ENCODE peak calls at places on chromosomes 4 and X, in ten cellular contexts. One of them, this sample, is unnamed.

GRCh38 chr4:108170729-108171540 is 2.2 kb upstream of the LEF1 start:
- DNase-seq in DMS153: no peak
- DNase-seq in AG08396: no peak
- DNase-seq in stimulated activated CD4-positive, alpha-beta T cell treated with anti-CD3 and anti-CD28 coated beads, Interleukin-15, amount 100 ng/mL, for 24 hours: no peak
- DNase-seq in tibial artery: no peak
- DNase-seq in KG1: peak; percentile 58
- DNase-seq in cardiac fibroblast: no peak
- DNase-seq in chondrocyte: no peak
- DNase-seq in MCF 10A: no peak
- DNase-seq in hepatocyte: no peak
- DNase-seq in this sample: no peak

GRCh38 chr4:26789208-26789607 is 71.4 kb upstream of the STIM2 start:
- DNase-seq in stimulated activated CD4-positive, alpha-beta T cell treated with anti-CD3 and anti-CD28 coated beads, Interleukin-15, amount 100 ng/mL, for 24 hours: no peak
- DNase-seq in cardiac fibroblast: no peak
- DNase-seq in DMS153: no peak
- DNase-seq in chondrocyte: no peak
- DNase-seq in AG08396: no peak
- DNase-seq in MCF 10A: no peak
- DNase-seq in tibial artery: no peak
- DNase-seq in KG1: no peak
- DNase-seq in hepatocyte: no peak
- DNase-seq in this sample: no peak

GRCh38 chrX:49901068-49901467 is 21.3 kb upstream of the CLCN5 start:
- DNase-seq in AG08396: no peak
- DNase-seq in hepatocyte: no peak
- DNase-seq in stimulated activated CD4-positive, alpha-beta T cell treated with anti-CD3 and anti-CD28 coated beads, Interleukin-15, amount 100 ng/mL, for 24 hours: no peak
- DNase-seq in tibial artery: no peak
- DNase-seq in MCF 10A: no peak
- DNase-seq in chondrocyte: no peak
- DNase-seq in cardiac fibroblast: no peak
- DNase-seq in KG1: no peak
- DNase-seq in DMS153: no peak
- DNase-seq in this sample: no peak

GRCh38 chrX:125193921-125194320 is 125.8 kb upstream of the TEX13C start:
- DNase-seq in AG08396: no peak
- DNase-seq in DMS153: no peak
- DNase-seq in KG1: no peak
- DNase-seq in tibial artery: no peak
- DNase-seq in hepatocyte: no peak
- DNase-seq in stimulated activated CD4-positive, alpha-beta T cell treated with anti-CD3 and anti-CD28 coated beads, Interleukin-15, amount 100 ng/mL, for 24 hours: no peak
- DNase-seq in MCF 10A: no peak
- DNase-seq in chondrocyte: no peak
- DNase-seq in cardiac fibroblast: no peak
- DNase-seq in this sample: no peak

GRCh38 chr4:2082118-2082517 is 23.0 kb downstream of the NAT8L start:
- DNase-seq in tibial artery: no peak
- DNase-seq in hepatocyte: no peak
- DNase-seq in KG1: no peak
- DNase-seq in MCF 10A: no peak
- DNase-seq in DMS153: no peak
- DNase-seq in AG08396: no peak
- DNase-seq in cardiac fibroblast: no peak
- DNase-seq in stimulated activated CD4-positive, alpha-beta T cell treated with anti-CD3 and anti-CD28 coated beads, Interleukin-15, amount 100 ng/mL, for 24 hours: no peak
- DNase-seq in chondrocyte: peak; percentile 50
- DNase-seq in this sample: no peak

GRCh38 chr4:68445111-68445510 is 2.2 kb upstream of the TMPRSS11E start:
- DNase-seq in cardiac fibroblast: peak; percentile 6
- DNase-seq in stimulated activated CD4-positive, alpha-beta T cell treated with anti-CD3 and anti-CD28 coated beads, Interleukin-15, amount 100 ng/mL, for 24 hours: no peak
- DNase-seq in hepatocyte: no peak
- DNase-seq in AG08396: no peak
- DNase-seq in MCF 10A: no peak
- DNase-seq in chondrocyte: no peak
- DNase-seq in DMS153: no peak
- DNase-seq in tibial artery: no peak
- DNase-seq in KG1: no peak
- DNase-seq in this sample: no peak

GRCh38 chr4:39451423-39452023 is 7.2 kb downstream of the RPL9 start:
- DNase-seq in tibial artery: no peak
- DNase-seq in MCF 10A: no peak
- DNase-seq in AG08396: no peak
- DNase-seq in stimulated activated CD4-positive, alpha-beta T cell treated with anti-CD3 and anti-CD28 coated beads, Interleukin-15, amount 100 ng/mL, for 24 hours: peak; percentile 19
- DNase-seq in chondrocyte: no peak
- DNase-seq in hepatocyte: no peak
- DNase-seq in DMS153: no peak
- DNase-seq in cardiac fibroblast: no peak
- DNase-seq in KG1: no peak
- DNase-seq in this sample: no peak

GRCh38 chrX:44874481-44875184 is 1.6 kb downstream of the KDM6A start:
- DNase-seq in hepatocyte: peak; percentile 32
- DNase-seq in stimulated activated CD4-positive, alpha-beta T cell treated with anti-CD3 and anti-CD28 coated beads, Interleukin-15, amount 100 ng/mL, for 24 hours: peak; percentile 48
- DNase-seq in AG08396: peak; percentile 69
- DNase-seq in chondrocyte: no peak
- DNase-seq in tibial artery: peak; percentile 19
- DNase-seq in DMS153: no peak
- DNase-seq in cardiac fibroblast: peak; percentile 29
- DNase-seq in KG1: peak; percentile 20
- DNase-seq in MCF 10A: peak; percentile 53
- DNase-seq in this sample: no peak

GRCh38 chr4:20368926-20369325 is 117.2 kb downstream of the SLIT2 start:
- DNase-seq in hepatocyte: no peak
- DNase-seq in chondrocyte: no peak
- DNase-seq in tibial artery: no peak
- DNase-seq in KG1: no peak
- DNase-seq in DMS153: no peak
- DNase-seq in AG08396: peak; percentile 10
- DNase-seq in MCF 10A: no peak
- DNase-seq in stimulated activated CD4-positive, alpha-beta T cell treated with anti-CD3 and anti-CD28 coated beads, Interleukin-15, amount 100 ng/mL, for 24 hours: no peak
- DNase-seq in cardiac fibroblast: peak; percentile 28
- DNase-seq in this sample: no peak

GRCh38 chr4:103137446-103137827 is 37.8 kb upstream of the BDH2 start:
- DNase-seq in stimulated activated CD4-positive, alpha-beta T cell treated with anti-CD3 and anti-CD28 coated beads, Interleukin-15, amount 100 ng/mL, for 24 hours: no peak
- DNase-seq in tibial artery: no peak
- DNase-seq in AG08396: peak; percentile 2
- DNase-seq in chondrocyte: no peak
- DNase-seq in KG1: no peak
- DNase-seq in cardiac fibroblast: no peak
- DNase-seq in DMS153: no peak
- DNase-seq in MCF 10A: no peak
- DNase-seq in hepatocyte: no peak
- DNase-seq in this sample: no peak

GRCh38 chr4:183404016-183404415 is 40.4 kb upstream of the CDKN2AIP start:
- DNase-seq in chondrocyte: peak; percentile 63
- DNase-seq in DMS153: no peak
- DNase-seq in hepatocyte: no peak
- DNase-seq in KG1: no peak
- DNase-seq in stimulated activated CD4-positive, alpha-beta T cell treated with anti-CD3 and anti-CD28 coated beads, Interleukin-15, amount 100 ng/mL, for 24 hours: no peak
- DNase-seq in AG08396: no peak
- DNase-seq in cardiac fibroblast: no peak
- DNase-seq in MCF 10A: no peak
- DNase-seq in tibial artery: no peak
- DNase-seq in this sample: no peak

GRCh38 chrX:133415276-133416105 is at the start of gene GPC4:
- DNase-seq in tibial artery: peak; percentile 52
- DNase-seq in cardiac fibroblast: peak; percentile 23
- DNase-seq in chondrocyte: peak; percentile 93
- DNase-seq in hepatocyte: peak; percentile 67
- DNase-seq in AG08396: peak; percentile 79
- DNase-seq in MCF 10A: peak; percentile 53
- DNase-seq in KG1: no peak
- DNase-seq in stimulated activated CD4-positive, alpha-beta T cell treated with anti-CD3 and anti-CD28 coated beads, Interleukin-15, amount 100 ng/mL, for 24 hours: peak; percentile 4
- DNase-seq in DMS153: no peak
- DNase-seq in this sample: no peak

GRCh38 chrX:1750267-1750666 is 135.4 kb downstream of the ASMT start:
- DNase-seq in tibial artery: no peak
- DNase-seq in DMS153: no peak
- DNase-seq in AG08396: no peak
- DNase-seq in MCF 10A: no peak
- DNase-seq in KG1: no peak
- DNase-seq in cardiac fibroblast: no peak
- DNase-seq in hepatocyte: no peak
- DNase-seq in stimulated activated CD4-positive, alpha-beta T cell treated with anti-CD3 and anti-CD28 coated beads, Interleukin-15, amount 100 ng/mL, for 24 hours: no peak
- DNase-seq in chondrocyte: no peak
- DNase-seq in this sample: no peak

GRCh38 chr4:183435803-183436202 is 8.6 kb upstream of the CDKN2AIP start:
- DNase-seq in DMS153: no peak
- DNase-seq in MCF 10A: no peak
- DNase-seq in cardiac fibroblast: no peak
- DNase-seq in stimulated activated CD4-positive, alpha-beta T cell treated with anti-CD3 and anti-CD28 coated beads, Interleukin-15, amount 100 ng/mL, for 24 hours: no peak
- DNase-seq in AG08396: no peak
- DNase-seq in hepatocyte: no peak
- DNase-seq in tibial artery: no peak
- DNase-seq in chondrocyte: no peak
- DNase-seq in KG1: no peak
- DNase-seq in this sample: no peak

GRCh38 chr4:8115203-8115520 is 43.5 kb downstream of the ABLIM2 start:
- DNase-seq in chondrocyte: peak; percentile 44
- DNase-seq in MCF 10A: no peak
- DNase-seq in stimulated activated CD4-positive, alpha-beta T cell treated with anti-CD3 and anti-CD28 coated beads, Interleukin-15, amount 100 ng/mL, for 24 hours: no peak
- DNase-seq in AG08396: no peak
- DNase-seq in tibial artery: no peak
- DNase-seq in KG1: no peak
- DNase-seq in hepatocyte: no peak
- DNase-seq in DMS153: no peak
- DNase-seq in cardiac fibroblast: no peak
- DNase-seq in this sample: no peak

GRCh38 chrX:53594354-53594753 is 92.2 kb downstream of the HUWE1 start:
- DNase-seq in KG1: no peak
- DNase-seq in hepatocyte: no peak
- DNase-seq in stimulated activated CD4-positive, alpha-beta T cell treated with anti-CD3 and anti-CD28 coated beads, Interleukin-15, amount 100 ng/mL, for 24 hours: no peak
- DNase-seq in tibial artery: no peak
- DNase-seq in MCF 10A: no peak
- DNase-seq in chondrocyte: no peak
- DNase-seq in DMS153: no peak
- DNase-seq in AG08396: peak; percentile 19
- DNase-seq in cardiac fibroblast: peak; percentile 31
- DNase-seq in this sample: no peak

GRCh38 chr4:7343950-7344349 is 90.8 kb downstream of the PSAPL1 start:
- DNase-seq in hepatocyte: no peak
- DNase-seq in DMS153: no peak
- DNase-seq in MCF 10A: peak; percentile 17
- DNase-seq in stimulated activated CD4-positive, alpha-beta T cell treated with anti-CD3 and anti-CD28 coated beads, Interleukin-15, amount 100 ng/mL, for 24 hours: no peak
- DNase-seq in KG1: no peak
- DNase-seq in AG08396: no peak
- DNase-seq in cardiac fibroblast: no peak
- DNase-seq in chondrocyte: peak; percentile 64
- DNase-seq in tibial artery: no peak
- DNase-seq in this sample: no peak

GRCh38 chrX:111123606-111124179 is 27.7 kb downstream of the PAK3 start:
- DNase-seq in tibial artery: no peak
- DNase-seq in DMS153: no peak
- DNase-seq in MCF 10A: no peak
- DNase-seq in KG1: no peak
- DNase-seq in hepatocyte: no peak
- DNase-seq in stimulated activated CD4-positive, alpha-beta T cell treated with anti-CD3 and anti-CD28 coated beads, Interleukin-15, amount 100 ng/mL, for 24 hours: no peak
- DNase-seq in AG08396: no peak
- DNase-seq in cardiac fibroblast: no peak
- DNase-seq in chondrocyte: no peak
- DNase-seq in this sample: no peak

GRCh38 chr4:41339812-41340809 is 83.4 kb downstream of the UCHL1 start:
- DNase-seq in MCF 10A: no peak
- DNase-seq in AG08396: peak; percentile 36
- DNase-seq in hepatocyte: peak; percentile 77
- DNase-seq in DMS153: no peak
- DNase-seq in stimulated activated CD4-positive, alpha-beta T cell treated with anti-CD3 and anti-CD28 coated beads, Interleukin-15, amount 100 ng/mL, for 24 hours: no peak
- DNase-seq in tibial artery: no peak
- DNase-seq in cardiac fibroblast: peak; percentile 60
- DNase-seq in KG1: no peak
- DNase-seq in chondrocyte: no peak
- DNase-seq in this sample: no peak

GRCh38 chr4:128163177-128164117 is 102.3 kb downstream of the LARP1B start:
- DNase-seq in cardiac fibroblast: peak; percentile 62
- DNase-seq in stimulated activated CD4-positive, alpha-beta T cell treated with anti-CD3 and anti-CD28 coated beads, Interleukin-15, amount 100 ng/mL, for 24 hours: no peak
- DNase-seq in AG08396: peak; percentile 30
- DNase-seq in KG1: no peak
- DNase-seq in MCF 10A: peak; percentile 56
- DNase-seq in DMS153: no peak
- DNase-seq in hepatocyte: peak; percentile 8
- DNase-seq in chondrocyte: no peak
- DNase-seq in tibial artery: no peak
- DNase-seq in this sample: no peak

GRCh38 chrX:133958997-133959688 is 26.3 kb downstream of the GPC3 start:
- DNase-seq in AG08396: no peak
- DNase-seq in DMS153: no peak
- DNase-seq in cardiac fibroblast: peak; percentile 27
- DNase-seq in tibial artery: no peak
- DNase-seq in MCF 10A: peak; percentile 4
- DNase-seq in hepatocyte: no peak
- DNase-seq in stimulated activated CD4-positive, alpha-beta T cell treated with anti-CD3 and anti-CD28 coated beads, Interleukin-15, amount 100 ng/mL, for 24 hours: no peak
- DNase-seq in chondrocyte: no peak
- DNase-seq in KG1: no peak
- DNase-seq in this sample: no peak

GRCh38 chrX:15398874-15399273 is 14.7 kb upstream of the VEGFD start:
- DNase-seq in chondrocyte: no peak
- DNase-seq in stimulated activated CD4-positive, alpha-beta T cell treated with anti-CD3 and anti-CD28 coated beads, Interleukin-15, amount 100 ng/mL, for 24 hours: no peak
- DNase-seq in KG1: no peak
- DNase-seq in DMS153: no peak
- DNase-seq in tibial artery: no peak
- DNase-seq in cardiac fibroblast: no peak
- DNase-seq in MCF 10A: no peak
- DNase-seq in hepatocyte: no peak
- DNase-seq in AG08396: no peak
- DNase-seq in this sample: no peak

GRCh38 chr4:31100551-31100950 is 380.4 kb downstream of the PCDH7 start:
- DNase-seq in AG08396: no peak
- DNase-seq in KG1: no peak
- DNase-seq in tibial artery: no peak
- DNase-seq in chondrocyte: no peak
- DNase-seq in MCF 10A: no peak
- DNase-seq in DMS153: no peak
- DNase-seq in stimulated activated CD4-positive, alpha-beta T cell treated with anti-CD3 and anti-CD28 coated beads, Interleukin-15, amount 100 ng/mL, for 24 hours: no peak
- DNase-seq in hepatocyte: no peak
- DNase-seq in cardiac fibroblast: peak; percentile 20
- DNase-seq in this sample: no peak

GRCh38 chr4:84966382-84967291 is at the start of gene WDFY3:
- DNase-seq in MCF 10A: peak; percentile 93
- DNase-seq in AG08396: peak; percentile 92
- DNase-seq in stimulated activated CD4-positive, alpha-beta T cell treated with anti-CD3 and anti-CD28 coated beads, Interleukin-15, amount 100 ng/mL, for 24 hours: peak; percentile 48
- DNase-seq in cardiac fibroblast: peak; percentile 93
- DNase-seq in tibial artery: peak; percentile 89
- DNase-seq in hepatocyte: peak; percentile 92
- DNase-seq in KG1: peak; percentile 37
- DNase-seq in chondrocyte: peak; percentile 87
- DNase-seq in DMS153: peak; percentile 76
- DNase-seq in this sample: peak; percentile 66

GRCh38 chr4:170229021-170229420 is 139.3 kb upstream of the AADAT start:
- DNase-seq in chondrocyte: no peak
- DNase-seq in hepatocyte: no peak
- DNase-seq in tibial artery: no peak
- DNase-seq in AG08396: no peak
- DNase-seq in DMS153: no peak
- DNase-seq in stimulated activated CD4-positive, alpha-beta T cell treated with anti-CD3 and anti-CD28 coated beads, Interleukin-15, amount 100 ng/mL, for 24 hours: no peak
- DNase-seq in KG1: no peak
- DNase-seq in MCF 10A: no peak
- DNase-seq in cardiac fibroblast: no peak
- DNase-seq in this sample: no peak

GRCh38 chr4:79661196-79661595 is 253.2 kb upstream of the GK2 start:
- DNase-seq in tibial artery: no peak
- DNase-seq in DMS153: no peak
- DNase-seq in MCF 10A: no peak
- DNase-seq in cardiac fibroblast: no peak
- DNase-seq in chondrocyte: no peak
- DNase-seq in stimulated activated CD4-positive, alpha-beta T cell treated with anti-CD3 and anti-CD28 coated beads, Interleukin-15, amount 100 ng/mL, for 24 hours: no peak
- DNase-seq in AG08396: no peak
- DNase-seq in hepatocyte: no peak
- DNase-seq in KG1: no peak
- DNase-seq in this sample: no peak

This sample was measured in DMS79.